ENCODE peak calls at places on chromosome 7, in eight cellular contexts. P is ovary, Y is colonic mucosa, Z is psoas muscle, N is fibroblast of pulmonary artery, W is BJ, E is fibroblast of villous mesenchyme, L is prostate gland. H is an unnamed sample.

GRCh38 chr7:70764004-70764691 is 367.8 kb upstream of the GALNT17 start:
- DNase-seq in E (no peak), L (no peak), W (no peak), Z (no peak), P (no peak), Y (no peak), N (no peak), H (no peak)

GRCh38 chr7:148699772-148700629 is 1.3 kb downstream of the CUL1 start:
- DNase-seq in Z (no peak), E (peak), N (peak), Y (peak), P (no peak), W (no peak), L (no peak), H (peak)

GRCh38 chr7:135742371-135742770 is 6.2 kb downstream of the FAM180A start:
- DNase-seq in L (no peak), P (no peak), E (no peak), W (no peak), Z (no peak), N (no peak), Y (no peak), H (no peak)

GRCh38 chr7:726084-726853 is at the start of gene DNAAF5:
- DNase-seq in L (peak), N (peak), W (peak), E (peak), Z (peak), P (peak), Y (peak), H (peak)

GRCh38 chr7:47551550-47552121 is 30.3 kb downstream of the TNS3 start:
- DNase-seq in Y (no peak), N (no peak), W (no peak), P (peak), E (peak), Z (peak), L (no peak), H (no peak)

GRCh38 chr7:7051221-7051877 is 131.0 kb upstream of the C1GALT1 start:
- DNase-seq in W (no peak), N (no peak), L (no peak), Z (no peak), P (no peak), Y (peak), E (no peak), H (no peak)

GRCh38 chr7:29955799-29956476 is 33.7 kb downstream of the SCRN1 start:
- DNase-seq in Y (no peak), Z (no peak), P (no peak), L (no peak), W (no peak), N (no peak), E (no peak), H (no peak)

GRCh38 chr7:139696547-139696946 is 81.3 kb downstream of the HIPK2 start:
- DNase-seq in W (no peak), E (no peak), Y (no peak), L (no peak), N (no peak), Z (no peak), P (no peak), H (no peak)

GRCh38 chr7:56081626-56082340 is 11.0 kb downstream of the PHKG1 start:
- DNase-seq in Y (no peak), E (no peak), W (no peak), Z (peak), L (no peak), P (no peak), N (no peak), H (no peak)

GRCh38 chr7:155422599-155423336 is 35.2 kb upstream of the EN2 start:
- DNase-seq in E (no peak), Y (no peak), L (no peak), W (no peak), Z (no peak), P (no peak), N (no peak), H (no peak)

GRCh38 chr7:129862672-129863071 is 90.1 kb downstream of the UBE2H start:
- DNase-seq in L (no peak), N (no peak), Z (no peak), Y (no peak), E (no peak), W (no peak), P (no peak), H (no peak)

GRCh38 chr7:30922596-30922995 is 10.9 kb downstream of the AQP1 start:
- DNase-seq in N (no peak), L (no peak), Y (peak), Z (no peak), E (no peak), W (no peak), P (peak), H (no peak)

GRCh38 chr7:135678612-135679575 is 16.6 kb downstream of the STMP1 start:
- DNase-seq in E (no peak), W (peak), Z (peak), N (peak), Y (no peak), L (peak), P (no peak), H (peak)

GRCh38 chr7:99365318-99366141 is 9.0 kb upstream of the ARPC1B start:
- DNase-seq in Z (peak), L (peak), Y (peak), N (no peak), W (no peak), P (no peak), E (no peak), H (no peak)

DNA sequence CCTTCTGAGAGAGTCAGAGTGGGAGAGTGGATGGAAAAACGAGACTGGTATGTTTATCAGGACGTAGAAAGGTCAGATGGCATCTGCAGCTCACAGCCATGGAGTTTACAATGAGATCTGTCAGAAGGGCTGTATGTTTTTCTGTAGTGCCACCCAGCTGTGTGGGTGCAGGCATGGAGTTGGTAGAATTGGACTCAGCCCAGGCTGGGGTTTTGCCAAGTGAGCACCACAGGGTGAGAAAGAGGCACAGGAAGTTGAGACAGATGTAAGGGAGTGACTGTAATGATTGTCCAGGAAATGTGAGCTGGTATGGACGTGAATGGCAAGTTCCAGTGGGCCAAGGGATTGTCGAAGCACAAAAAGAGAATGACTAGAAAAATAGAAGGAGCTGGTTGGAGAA is 9.1 kb upstream of the ZYX start:
- DNase-seq in E (no peak), N (peak), Y (peak), P (no peak), L (no peak), W (no peak), Z (peak), H (no peak)
- TF ChIP-seq CTCF in E (no peak), N (no peak), Y (no peak), P (no peak), L (no peak), W (no peak), Z (no peak), H (no peak)

DNA sequence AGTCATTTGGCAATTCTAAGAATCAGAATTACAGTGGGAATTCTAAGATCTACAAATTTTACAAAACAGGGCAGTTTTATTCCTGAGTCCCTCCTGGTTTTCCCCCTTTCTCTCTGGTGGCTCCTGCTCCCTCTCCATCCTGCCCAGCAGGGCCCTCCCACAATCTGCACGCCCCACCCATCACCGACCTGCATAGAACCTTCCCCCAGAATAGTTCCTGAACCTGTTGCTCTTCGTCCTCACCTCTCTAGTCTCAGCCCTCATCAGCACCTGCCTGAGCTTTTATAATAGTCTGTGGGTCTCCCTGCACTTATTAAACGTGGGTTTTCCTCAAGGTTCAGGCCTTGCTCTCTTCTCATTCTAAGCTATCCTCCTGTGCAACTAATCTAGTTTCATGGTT is 49.1 kb upstream of the MNX1 start:
- DNase-seq in E (no peak), W (no peak), Z (no peak), N (no peak), Y (no peak), L (no peak), P (no peak), H (no peak)
- H3K4me3 ChIP-seq in E (no peak), W (no peak), Z (no peak), N (no peak), Y (no peak), L (no peak), P (no peak), H (no peak)

DNA sequence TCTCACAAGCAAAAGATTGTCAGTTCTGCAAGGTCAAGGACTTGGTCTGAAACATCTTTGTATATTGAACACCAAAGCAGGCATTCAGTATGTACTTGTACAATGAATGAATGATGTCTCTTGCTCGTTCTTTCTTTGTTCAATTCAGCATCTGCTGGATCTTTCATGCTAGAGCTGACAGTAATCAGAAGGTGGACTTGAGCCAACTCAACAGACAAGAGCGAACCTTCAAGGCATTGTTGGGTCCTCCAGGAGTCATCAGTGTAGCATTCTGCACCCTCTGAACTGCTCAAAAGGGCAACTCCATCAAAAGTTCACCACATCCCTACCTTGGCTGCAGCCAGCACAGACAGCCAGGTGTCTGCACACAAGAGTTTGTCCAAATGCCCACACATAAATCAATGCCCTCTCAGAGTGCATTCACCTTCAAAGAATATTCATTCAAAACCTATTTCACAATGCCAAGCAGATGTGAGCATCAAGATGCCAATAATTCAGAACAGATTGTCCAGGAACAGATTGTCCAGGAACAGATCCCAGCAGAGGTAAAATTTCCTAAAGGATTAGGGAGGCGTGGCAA is 386.7 kb downstream of the CALN1 start:
- DNase-seq in N (no peak), W (no peak), L (no peak), P (no peak), Y (no peak), Z (no peak), E (no peak), H (no peak)
- TF ChIP-seq CTCF in N (no peak), W (no peak), L (no peak), P (no peak), Y (no peak), Z (no peak), E (no peak), H (no peak)

GRCh38 chr7:110940756-110941155 is 150.2 kb upstream of the LRRN3 start:
- DNase-seq in Z (no peak), W (no peak), N (no peak), L (no peak), P (no peak), Y (no peak), E (no peak), H (no peak)

GRCh38 chr7:110944966-110945644 is 145.8 kb upstream of the LRRN3 start:
- DNase-seq in Y (no peak), P (no peak), W (no peak), L (no peak), Z (no peak), N (no peak), E (no peak), H (no peak)

GRCh38 chr7:110944448-110944847 is 146.5 kb upstream of the LRRN3 start:
- DNase-seq in L (no peak), Z (no peak), P (no peak), N (no peak), E (no peak), Y (no peak), W (no peak), H (no peak)

GRCh38 chr7:110941385-110941784 is 149.5 kb upstream of the LRRN3 start:
- DNase-seq in Y (no peak), L (no peak), W (no peak), E (no peak), Z (no peak), N (no peak), P (no peak), H (no peak)

DNA sequence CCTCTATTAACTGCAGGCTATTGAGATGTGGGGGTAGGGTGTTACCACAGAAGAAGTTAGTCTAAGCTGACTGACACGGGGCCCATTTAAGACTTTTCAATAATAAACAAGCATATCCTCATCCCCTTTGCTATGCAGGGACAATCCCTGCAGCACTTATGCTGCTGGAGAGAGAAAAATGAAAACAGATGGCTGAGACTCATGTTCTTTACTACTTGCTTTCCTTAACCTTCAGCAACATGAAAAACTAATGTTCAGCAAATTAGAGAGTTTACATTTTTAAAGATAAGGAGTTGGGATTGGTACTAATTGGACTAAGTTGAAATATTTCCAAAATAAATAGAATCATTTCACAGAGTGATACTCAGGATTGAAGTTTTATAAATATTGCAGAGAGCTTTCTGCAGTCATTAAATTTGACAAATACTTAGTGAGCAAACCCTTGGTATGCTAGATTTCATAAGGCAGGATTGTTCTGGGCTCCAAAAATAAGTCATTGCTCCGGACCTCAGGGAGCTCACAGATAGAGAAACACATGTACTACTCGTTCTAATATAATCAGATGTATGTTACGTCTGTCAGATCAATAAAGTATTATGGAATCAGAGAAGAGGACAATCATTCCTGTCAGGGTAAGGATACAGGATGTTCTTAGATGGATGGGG is 147.1 kb upstream of the LRRN3 start:
- DNase-seq in E (peak), Z (no peak), P (no peak), W (peak), L (no peak), N (no peak), Y (no peak), H (peak)
- H3K4me3 ChIP-seq in E (no peak), Z (no peak), P (no peak), W (no peak), L (no peak), N (no peak), Y (no peak), H (no peak)

GRCh38 chr7:73626814-73627213 is 2.5 kb upstream of the MLXIPL start:
- DNase-seq in P (no peak), N (peak), Z (no peak), W (no peak), E (no peak), L (no peak), Y (no peak), H (no peak)
- TF ChIP-seq CTCF in P (no peak), N (peak), Z (no peak), W (peak), E (peak), L (no peak), Y (no peak), H (peak)

GRCh38 chr7:117259626-117260025 is 63.2 kb downstream of the WNT2 start:
- DNase-seq in P (no peak), Y (no peak), W (no peak), Z (no peak), L (no peak), N (peak), E (peak), H (peak)
- H3K4me3 ChIP-seq in P (no peak), Y (no peak), W (no peak), Z (no peak), L (no peak), N (no peak), E (no peak), H (no peak)

DNA sequence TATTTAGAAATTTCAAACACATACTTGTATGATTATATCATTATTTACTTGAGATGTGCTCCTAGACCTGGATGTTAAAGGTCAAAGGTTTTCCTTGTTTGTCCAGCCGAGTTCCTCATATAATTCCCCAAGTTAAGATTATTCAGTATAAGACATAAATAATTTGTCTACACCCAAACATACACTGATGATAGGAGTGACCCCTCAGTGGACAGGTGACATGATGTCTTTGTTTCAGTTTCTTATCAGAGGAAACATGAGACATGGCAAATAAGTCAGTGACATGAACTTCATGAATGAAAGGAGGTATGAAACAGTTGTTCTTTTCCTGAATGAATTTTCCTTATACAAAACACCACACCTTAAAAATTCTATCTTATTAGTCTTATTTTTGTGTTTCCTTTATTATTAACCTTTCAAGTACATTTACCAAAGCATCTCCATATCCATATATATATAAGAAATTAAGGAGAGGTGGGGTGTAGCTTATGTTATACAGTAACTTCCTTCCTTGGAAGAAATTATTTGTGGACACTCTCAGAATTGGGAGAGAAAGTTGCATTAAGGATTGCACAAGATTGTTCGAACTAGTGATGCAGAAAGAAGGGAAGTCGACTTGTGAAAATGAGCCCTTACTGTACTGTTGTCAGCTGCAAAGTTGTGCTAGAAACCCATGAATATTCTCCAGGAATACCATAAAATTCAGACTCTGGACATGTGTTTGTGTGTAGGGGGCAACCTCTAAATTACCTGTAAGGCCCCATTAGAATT is 60.5 kb downstream of the POM121L12 start:
- DNase-seq in W (no peak), E (no peak), N (no peak), P (no peak), Y (no peak), L (no peak), Z (no peak), H (no peak)
- TF ChIP-seq CTCF in W (no peak), E (no peak), N (no peak), P (no peak), Y (no peak), L (no peak), Z (no peak), H (no peak)

GRCh38 chr7:51471199-51472016 is 154.8 kb upstream of the COBL start:
- DNase-seq in Y (no peak), W (no peak), N (no peak), P (no peak), E (no peak), L (no peak), Z (no peak), H (no peak)

GRCh38 chr7:51472017-51472296 is 155.3 kb upstream of the COBL start:
- DNase-seq in N (no peak), Z (no peak), W (no peak), E (no peak), L (no peak), P (no peak), Y (no peak), H (no peak)

GRCh38 chr7:51477323-51477722 is 160.7 kb upstream of the COBL start:
- DNase-seq in Z (no peak), N (no peak), E (no peak), P (no peak), L (no peak), W (no peak), Y (no peak), H (no peak)

GRCh38 chr7:51477819-51478218 is 161.2 kb upstream of the COBL start:
- DNase-seq in Y (no peak), Z (no peak), W (no peak), E (no peak), N (no peak), P (no peak), L (no peak), H (no peak)

GRCh38 chr7:51472873-51473272 is 156.3 kb upstream of the COBL start:
- DNase-seq in E (no peak), Y (no peak), W (no peak), N (no peak), L (no peak), P (no peak), Z (no peak), H (no peak)
- H3K4me3 ChIP-seq in E (no peak), Y (no peak), W (no peak), N (no peak), L (no peak), P (no peak), Z (no peak), H (no peak)

GRCh38 chr7:2403718-2404648 is 572 bp downstream of the CHST12 start:
- DNase-seq in W (no peak), P (peak), Z (peak), Y (peak), N (peak), L (no peak), E (peak), H (peak)
- TF ChIP-seq CTCF in W (peak), P (no peak), Z (no peak), Y (no peak), N (peak), L (no peak), E (peak), H (peak)

H was measured in choroid plexus epithelial cell.